ENCODE peak calls at places on chromosomes 13 and 19, in four cellular contexts. D is progenitor cell of endocrine pancreas, Y is left cardiac atrium, W is posterior cingulate gyrus. G is an unnamed sample.

GRCh38 chr19:15316498-15316897 is 15.8 kb downstream of the BRD4 start:
- DNase-seq in Y (no peak), D (no peak), W (no peak), G (no peak)

GRCh38 chr13:26872444-26873173 is 112.0 kb upstream of the GPR12 start:
- DNase-seq in Y (peak), D (peak), W (peak), G (peak)

GRCh38 chr13:99018418-99019180 is 40.7 kb upstream of the DOCK9 start:
- DNase-seq in Y (no peak), D (no peak), W (no peak), G (no peak)

GRCh38 chr13:35914662-35915061 is 216.5 kb downstream of the DCLK1 start:
- DNase-seq in W (no peak), Y (no peak), D (no peak), G (no peak)

GRCh38 chr19:8319807-8320520 is 1.2 kb downstream of the NDUFA7 start:
- DNase-seq in W (no peak), Y (no peak), D (no peak), G (no peak)

GRCh38 chr13:105087941-105088340 is 1447.5 kb downstream of the EFNB2 start:
- DNase-seq in Y (no peak), W (no peak), D (no peak), G (no peak)

GRCh38 chr13:51760592-51760991 is 43.4 kb downstream of the DHRS12 start:
- DNase-seq in W (peak), Y (no peak), D (no peak), G (no peak)

GRCh38 chr13:27728271-27728670 is 64.0 kb upstream of the GSX1 start:
- DNase-seq in W (peak), Y (no peak), D (no peak), G (no peak)

GRCh38 chr13:95481051-95481775 is 71.3 kb upstream of the CLDN10 start:
- DNase-seq in W (no peak), Y (no peak), D (no peak), G (no peak)

GRCh38 chr19:2602391-2603181 is 99.9 kb downstream of the GNG7 start:
- DNase-seq in W (peak), D (no peak), Y (peak), G (no peak)

GRCh38 chr19:4120531-4120930 is 3.4 kb downstream of the MAP2K2 start:
- DNase-seq in Y (no peak), W (no peak), D (no peak), G (no peak)

GRCh38 chr19:23823952-23824389 is 65.3 kb upstream of the ZNF681 start:
- DNase-seq in D (no peak), Y (no peak), W (no peak), G (no peak)

GRCh38 chr19:16078311-16078758 is 2.0 kb downstream of the TPM4 start:
- DNase-seq in D (no peak), W (no peak), Y (no peak), G (peak)

GRCh38 chr13:35840991-35841604 is 290.1 kb downstream of the DCLK1 start:
- DNase-seq in W (no peak), D (no peak), Y (no peak), G (no peak)

GRCh38 chr13:99501952-99502310 is 659 bp downstream of the TM9SF2 start:
- DNase-seq in Y (no peak), D (no peak), W (no peak), G (no peak)

GRCh38 chr13:23858586-23858985 is 30.6 kb downstream of the MIPEP start:
- DNase-seq in W (no peak), D (no peak), Y (no peak), G (no peak)

GRCh38 chr19:37970699-37971098 is 63.7 kb downstream of the SIPA1L3 start:
- DNase-seq in D (no peak), W (no peak), Y (no peak), G (no peak)

GRCh38 chr19:50679177-50680125 is 30.2 kb downstream of the C19orf81 start:
- DNase-seq in W (peak), Y (peak), D (peak), G (peak)

GRCh38 chr13:43838909-43839308 is 40.6 kb downstream of the CCDC122 start:
- DNase-seq in Y (no peak), W (no peak), D (no peak), G (no peak)

GRCh38 chr13:109180905-109181425 is 551.6 kb downstream of the MYO16 start:
- DNase-seq in W (no peak), Y (no peak), D (no peak), G (no peak)

GRCh38 chr19:47187797-47188196 is 43.2 kb downstream of the BBC3 start:
- DNase-seq in Y (no peak), D (no peak), W (no peak), G (no peak)

GRCh38 chr13:99434258-99434788 is 66.9 kb upstream of the TM9SF2 start:
- DNase-seq in D (no peak), Y (no peak), W (no peak), G (peak)

GRCh38 chr13:102694944-102695343 is at the start of gene METTL21C:
- DNase-seq in D (no peak), W (no peak), Y (no peak), G (no peak)

GRCh38 chr13:41546372-41547252 is 89.3 kb downstream of the RGCC start:
- DNase-seq in Y (no peak), W (no peak), D (no peak), G (peak)

GRCh38 chr13:37479901-37480300 is 118.7 kb downstream of the POSTN start:
- DNase-seq in D (no peak), W (no peak), Y (no peak), G (no peak)

GRCh38 chr19:29479941-29480340 is 45.9 kb upstream of the VSTM2B start:
- DNase-seq in Y (no peak), W (no peak), D (no peak), G (no peak)

GRCh38 chr13:33405371-33405770 is 119.8 kb upstream of the STARD13 start:
- DNase-seq in W (no peak), Y (no peak), D (no peak), G (no peak)

GRCh38 chr19:58218899-58219298 is 9.8 kb upstream of the ZNF544 start:
- DNase-seq in W (no peak), Y (no peak), D (no peak), G (peak)

G was measured in stimulated activated naive CD8-positive, alpha-beta T cell treated with anti-CD3 and anti-CD28 coated beads, Interleukin-15, Interleukin-2, amounts not matched to agents 100 U/mL and 50 U/mL, for 24 hours.